ENCODE peak calls at places on chromosomes 1 and 21, in five cellular contexts. O, P, T, C and Q are unnamed samples.
A peak's percentile ranks its signal among the peaks of the same experiment; 100 is the strongest.

GRCh38 chr1:221708076-221708571 is 33.8 kb downstream of the DUSP10 start:
- DNase-seq in C (no peak), P (no peak), O (peak; percentile 95), T (no peak), Q (peak; percentile 87)

GRCh38 chr1:111825217-111825616 is 69.5 kb downstream of the DDX20 start:
- DNase-seq in P (no peak), T (no peak), C (no peak), O (no peak), Q (no peak)

GRCh38 chr1:15337656-15338402 is 71.9 kb upstream of the EFHD2 start:
- DNase-seq in C (peak; percentile 85), P (no peak), O (peak; percentile 52), T (peak; percentile 56), Q (no peak)

GRCh38 chr1:47934243-47934805 is 62.9 kb downstream of the TRABD2B start:
- DNase-seq in T (no peak), C (peak; percentile 46), O (peak; percentile 85), P (no peak), Q (no peak)

GRCh38 chr21:39011911-39012310 is 171.3 kb downstream of the PSMG1 start:
- DNase-seq in O (no peak), C (no peak), T (no peak), P (no peak), Q (no peak)

GRCh38 chr1:33606272-33606671 is 133.8 kb downstream of the ZSCAN20 start:
- DNase-seq in P (no peak), T (no peak), O (no peak), C (no peak), Q (no peak)

GRCh38 chr1:1163538-1164070 is 10.1 kb upstream of the TTLL10 start:
- DNase-seq in O (no peak), P (no peak), C (no peak), T (peak; percentile 37), Q (no peak)

GRCh38 chr1:201141418-201141817 is 12.9 kb downstream of the TMEM9 start:
- DNase-seq in C (no peak), O (no peak), P (no peak), T (no peak), Q (peak; percentile 27)

GRCh38 chr1:235601087-235601486 is 48.5 kb downstream of the GNG4 start:
- DNase-seq in C (peak; percentile 43), O (peak; percentile 18), T (no peak), P (no peak), Q (no peak)

GRCh38 chr1:116569776-116570357 is 959 bp downstream of the CD58 start:
- DNase-seq in T (peak; percentile 78), C (no peak), O (no peak), P (no peak), Q (no peak)

GRCh38 chr1:53627666-53628065 is 111.3 kb downstream of the GLIS1 start:
- DNase-seq in P (no peak), T (no peak), O (no peak), C (no peak), Q (no peak)

GRCh38 chr1:168752171-168752570 is 23.2 kb upstream of the DPT start:
- DNase-seq in T (peak; percentile 83), P (no peak), O (peak; percentile 66), C (no peak), Q (no peak)

GRCh38 chr1:184272178-184272866 is 114.5 kb upstream of the C1orf21 start:
- DNase-seq in O (no peak), C (peak; percentile 19), P (no peak), T (no peak), Q (no peak)

GRCh38 chr1:211734791-211735190 is 59.4 kb upstream of the NEK2 start:
- DNase-seq in P (no peak), O (no peak), C (no peak), T (no peak), Q (no peak)

GRCh38 chr1:39387452-39387851 is 104.0 kb upstream of the BMP8A start:
- DNase-seq in O (peak; percentile 82), T (peak; percentile 92), P (no peak), C (peak; percentile 94), Q (no peak)

GRCh38 chr1:25522240-25522639 is 21.2 kb upstream of the LDLRAP1 start:
- DNase-seq in O (no peak), T (no peak), P (no peak), C (no peak), Q (no peak)

GRCh38 chr1:223846668-223847007 is 891 bp upstream of the TP53BP2 start:
- DNase-seq in C (peak; percentile 56), O (no peak), T (no peak), P (no peak), Q (no peak)

GRCh38 chr1:44819257-44819593 is 10.9 kb downstream of the BTBD19 start:
- DNase-seq in P (no peak), O (peak; percentile 84), T (no peak), C (no peak), Q (no peak)

GRCh38 chr1:198462365-198463025 is 78.0 kb downstream of the ATP6V1G3 start:
- DNase-seq in C (peak; percentile 83), O (no peak), T (no peak), P (no peak), Q (no peak)

GRCh38 chr1:151859814-151860405 is 6.4 kb upstream of the THEM5 start:
- DNase-seq in P (no peak), O (no peak), T (no peak), C (no peak), Q (no peak)

GRCh38 chr21:23488245-23488644 is 2119.0 kb downstream of the MRPL39 start:
- DNase-seq in C (no peak), P (no peak), O (no peak), T (no peak), Q (no peak)

GRCh38 chr1:99942723-99943122 is 27.1 kb upstream of the SLC35A3 start:
- DNase-seq in O (no peak), C (no peak), P (no peak), T (peak; percentile 19), Q (no peak)

GRCh38 chr1:15701784-15702183 is 17.7 kb downstream of the PLEKHM2 start:
- DNase-seq in T (no peak), C (no peak), O (no peak), P (no peak), Q (no peak)

GRCh38 chr1:53073899-53074311 is 11.9 kb downstream of the PODN start:
- DNase-seq in T (no peak), C (no peak), O (no peak), P (no peak), Q (peak; percentile 13)

GRCh38 chr1:226945106-226945857 is 5.2 kb downstream of the COQ8A start:
- DNase-seq in C (no peak), T (no peak), P (no peak), O (no peak), Q (no peak)

GRCh38 chr1:241652012-241652411 is at the start of gene WDR64:
- DNase-seq in P (no peak), C (no peak), T (no peak), O (no peak), Q (no peak)

GRCh38 chr1:203525685-203526084 is 31.7 kb downstream of the OPTC start:
- DNase-seq in O (no peak), T (no peak), P (no peak), C (no peak), Q (no peak)

GRCh38 chr1:154186852-154187501 is 4.9 kb downstream of the TPM3 start:
- DNase-seq in T (no peak), O (peak; percentile 41), C (no peak), P (no peak), Q (no peak)

GRCh38 chr1:205585835-205586785 is 45.7 kb downstream of the ELK4 start:
- DNase-seq in T (no peak), P (no peak), C (no peak), O (no peak), Q (no peak)

GRCh38 chr1:166485620-166486019 is 318.8 kb upstream of the FAM78B start:
- DNase-seq in T (peak; percentile 63), C (no peak), O (no peak), P (no peak), Q (no peak)

GRCh38 chr21:40356644-40357043 is 489.4 kb downstream of the PCP4 start:
- DNase-seq in C (no peak), T (no peak), P (no peak), O (no peak), Q (no peak)

GRCh38 chr1:212532469-212533235 is 75.9 kb upstream of the ATF3 start:
- DNase-seq in T (no peak), O (no peak), C (no peak), P (no peak), Q (peak; percentile 77)

GRCh38 chr21:38751379-38752050 is 54.2 kb upstream of the ETS2 start:
- DNase-seq in P (no peak), T (no peak), C (peak; percentile 28), O (no peak), Q (peak; percentile 70)

GRCh38 chr1:152052606-152053005 is 15.8 kb upstream of the S100A11 start:
- DNase-seq in C (peak; percentile 86), T (peak; percentile 77), P (peak; percentile 69), O (peak; percentile 81), Q (peak; percentile 84)

GRCh38 chr21:44785620-44786344 is 15.8 kb downstream of the UBE2G2 start:
- DNase-seq in P (no peak), O (peak; percentile 66), C (peak; percentile 51), T (no peak), Q (no peak)

GRCh38 chr1:119435061-119435460 is 20.1 kb downstream of the HSD3B2 start:
- DNase-seq in O (no peak), T (no peak), C (peak; percentile 32), P (no peak), Q (no peak)

GRCh38 chr1:165403835-165404482 is 41.0 kb downstream of the RXRG start:
- DNase-seq in P (no peak), C (peak; percentile 25), O (peak; percentile 7), T (no peak), Q (no peak)
- TF ChIP-seq CTCF in P (no peak), C (peak; percentile 24), O (peak; percentile 52), T (peak; percentile 72), Q (peak; percentile 37)

GRCh38 chr1:43454270-43455011 is 710 bp upstream of the HYI start:
- DNase-seq in T (peak; percentile 89), O (peak; percentile 82), P (no peak), C (peak; percentile 92), Q (no peak)
- TF ChIP-seq CTCF in T (no peak), O (no peak), P (no peak), C (no peak), Q (no peak)

GRCh38 chr1:11982010-11982392 is 1.8 kb downstream of the MFN2 start:
- DNase-seq in T (peak; percentile 58), C (peak; percentile 58), O (peak; percentile 26), P (no peak), Q (no peak)
- TF ChIP-seq CTCF in T (peak; percentile 57), C (no peak), O (peak; percentile 41), P (no peak), Q (peak; percentile 32)

DNA sequence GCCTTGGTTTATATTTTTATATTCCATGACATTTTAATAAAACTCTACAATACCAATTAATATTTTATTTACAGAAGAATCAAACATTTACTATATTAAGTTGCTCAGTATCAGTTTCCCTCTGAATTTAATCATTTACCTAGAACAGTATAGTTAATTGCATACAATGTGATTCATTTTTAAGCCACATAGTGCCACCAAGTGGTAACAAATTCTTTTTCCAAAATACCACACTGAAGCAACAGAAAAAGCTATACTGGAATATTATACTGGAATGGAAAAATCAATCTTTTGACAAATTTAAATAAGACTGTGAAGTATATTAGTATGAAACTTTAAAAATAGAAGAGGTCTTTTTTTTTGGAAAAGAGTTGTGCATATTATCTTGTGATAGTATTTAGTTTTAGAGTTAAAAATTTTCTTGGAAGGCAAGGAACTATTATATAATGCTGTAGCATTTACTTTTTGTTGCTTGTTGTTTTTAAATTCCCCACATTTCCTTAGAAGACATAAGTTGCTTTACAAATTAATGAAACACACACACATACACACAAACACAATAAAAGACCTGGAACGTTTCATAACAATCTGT is 57.3 kb downstream of the ZNF644 start:
- DNase-seq in O (peak; percentile 22), T (no peak), C (peak; percentile 21), P (no peak), Q (no peak)
- TF ChIP-seq CTCF in O (peak; percentile 41), T (peak; percentile 76), C (peak; percentile 12), P (no peak), Q (peak; percentile 46)

GRCh38 chr21:15894596-15894995 is 164.8 kb downstream of the USP25 start:
- DNase-seq in O (peak; percentile 38), C (peak; percentile 11), T (no peak), P (no peak), Q (no peak)
- TF ChIP-seq CTCF in O (peak; percentile 31), C (peak; percentile 11), T (peak; percentile 64), P (no peak), Q (peak; percentile 7)